ENCODE peak calls at places on chromosomes 13 and 19, in ten cellular contexts. C is gastrocnemius medialis, L is sigmoid colon, W is A549, R is tibial nerve, H is lower leg skin, T is body of pancreas, I is heart left ventricle, P is breast epithelium, F is ovary. K is an unnamed sample.
A peak's percentile ranks its signal among the peaks of the same experiment; 100 is the strongest.

GRCh38 chr19:48810151-48810550 is 678 bp downstream of the BCAT2 start:
- DNase-seq in C (no peak), L (no peak), W (no peak), R (no peak), H (no peak), T (no peak), I (no peak), P (no peak), F (no peak), K (no peak)

GRCh38 chr19:14413765-14414171 is 5.4 kb downstream of the DDX39A start:
- DNase-seq in C (no peak), L (no peak), W (no peak), R (no peak), H (no peak), T (no peak), I (no peak), P (no peak), F (no peak), K (no peak)

GRCh38 chr13:24011266-24011665 is 114.0 kb upstream of the C1QTNF9B start:
- DNase-seq in C (no peak), L (no peak), W (no peak), R (no peak), H (no peak), T (no peak), I (no peak), P (no peak), F (no peak), K (no peak)

GRCh38 chr19:4983346-4984105 is 14.6 kb downstream of the KDM4B start:
- DNase-seq in C (no peak), L (no peak), W (no peak), R (no peak), H (no peak), T (no peak), I (no peak), P (no peak), F (no peak), K (no peak)

GRCh38 chr13:110812869-110813645 is 99.6 kb downstream of the ING1 start:
- DNase-seq in C (no peak), L (no peak), W (no peak), R (no peak), H (no peak), T (no peak), I (peak; percentile 25), P (no peak), F (no peak), K (no peak)

GRCh38 chr13:42551611-42552010 is 22.3 kb upstream of the TNFSF11 start:
- DNase-seq in C (no peak), L (no peak), W (no peak), R (no peak), H (no peak), T (no peak), I (no peak), P (no peak), F (no peak), K (no peak)

GRCh38 chr19:8580710-8581281 is 3.6 kb upstream of the MYO1F start:
- DNase-seq in C (peak; percentile 50), L (peak; percentile 88), W (peak; percentile 50), R (peak; percentile 67), H (peak; percentile 78), T (peak; percentile 84), I (peak; percentile 77), P (peak; percentile 72), F (peak; percentile 85), K (peak; percentile 97)

GRCh38 chr13:111614009-111614408 is 293.6 kb downstream of the TEX29 start:
- DNase-seq in C (no peak), L (no peak), W (no peak), R (no peak), H (no peak), T (no peak), I (no peak), P (no peak), F (no peak), K (peak; percentile 42)

GRCh38 chr13:99064624-99065249 is 86.9 kb upstream of the DOCK9 start:
- DNase-seq in C (no peak), L (no peak), W (no peak), R (no peak), H (no peak), T (no peak), I (no peak), P (no peak), F (no peak), K (no peak)

GRCh38 chr13:26961890-26962615 is 201.5 kb upstream of the GPR12 start:
- DNase-seq in C (no peak), L (no peak), W (no peak), R (no peak), H (no peak), T (peak; percentile 90), I (no peak), P (no peak), F (no peak), K (peak; percentile 68)
- TF ChIP-seq POLR2A in C (no peak), L (no peak), W (no peak), R (no peak), H (no peak), T (no peak), I (no peak), P (no peak), F (no peak), K (no peak)

GRCh38 chr19:35478794-35479193 is 11.5 kb downstream of the KRTDAP start:
- DNase-seq in C (no peak), L (no peak), W (no peak), R (no peak), H (no peak), T (no peak), I (no peak), P (no peak), F (no peak), K (no peak)

GRCh38 chr19:35474104-35474503 is 16.2 kb downstream of the KRTDAP start:
- DNase-seq in C (no peak), L (no peak), W (no peak), R (no peak), H (no peak), T (no peak), I (no peak), P (no peak), F (no peak), K (no peak)

GRCh38 chr19:35471946-35472345 is 18.3 kb downstream of the KRTDAP start:
- DNase-seq in C (no peak), L (no peak), W (no peak), R (no peak), H (no peak), T (no peak), I (no peak), P (no peak), F (no peak), K (no peak)

GRCh38 chr19:35479278-35479677 is 11.0 kb downstream of the KRTDAP start:
- DNase-seq in C (no peak), L (no peak), W (no peak), R (no peak), H (no peak), T (no peak), I (no peak), P (no peak), F (no peak), K (no peak)

GRCh38 chr19:35476149-35476548 is 14.1 kb downstream of the KRTDAP start:
- DNase-seq in C (no peak), L (no peak), W (no peak), R (no peak), H (no peak), T (no peak), I (no peak), P (no peak), F (no peak), K (peak; percentile 4)
- TF ChIP-seq CTCF in C (no peak), L (no peak), W (peak; percentile 35), R (no peak), H (no peak), T (peak; percentile 12), I (no peak), P (no peak), F (no peak), K (peak; percentile 26)

GRCh38 chr13:37515226-37515625 is 83.3 kb downstream of the POSTN start:
- DNase-seq in C (no peak), L (no peak), W (no peak), R (no peak), H (no peak), T (no peak), I (no peak), P (no peak), F (no peak), K (no peak)
- TF ChIP-seq POLR2A in C (no peak), L (no peak), W (no peak), R (no peak), H (no peak), T (no peak), I (no peak), P (no peak), F (no peak), K (no peak)

DNA sequence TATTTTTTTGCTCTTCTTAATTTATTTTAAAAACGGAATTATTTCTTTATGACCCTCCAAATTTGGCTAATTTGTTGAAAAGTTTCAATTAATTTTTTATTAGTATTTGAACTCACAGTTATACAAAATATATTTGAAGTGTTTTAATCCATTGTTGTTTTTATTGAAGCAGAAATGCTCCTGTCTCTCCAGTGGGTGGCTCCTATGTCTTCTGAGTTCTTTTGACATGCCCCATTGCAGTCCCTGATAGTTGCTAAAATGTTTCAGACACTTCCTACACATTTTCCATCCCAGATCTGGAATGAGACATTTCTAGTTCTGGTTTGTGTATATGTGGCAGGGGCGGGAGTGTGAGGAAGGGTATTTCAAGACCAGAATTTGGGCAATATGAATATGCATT is 579.4 kb upstream of the PRR20A start:
- DNase-seq in C (no peak), L (no peak), W (no peak), R (no peak), H (no peak), T (no peak), I (no peak), P (no peak), F (no peak), K (peak; percentile 10)
- TF ChIP-seq CTCF in C (no peak), L (no peak), W (no peak), R (no peak), H (no peak), T (no peak), I (no peak), P (no peak), F (no peak), K (peak; percentile 11)

GRCh38 chr13:29594710-29595379 is 643 bp downstream of the SLC7A1 start:
- DNase-seq in C (peak; percentile 28), L (peak; percentile 89), W (peak; percentile 15), R (peak; percentile 52), H (peak; percentile 53), T (peak; percentile 66), I (peak; percentile 73), P (no peak), F (peak; percentile 70), K (peak; percentile 77)
- TF ChIP-seq POLR2A in C (no peak), L (no peak), W (peak; percentile 17), R (peak; percentile 40), H (no peak), T (peak; percentile 53), I (no peak), P (no peak), F (peak; percentile 9), K (peak; percentile 30)

K was measured in NB4.